ENCODE peak calls at places on chromosomes 13 and 19, in four cellular contexts. A, D, W and F are unnamed samples. For H3K4me1, the result is how much of the 10 kb centered on the place peaks cover.

GRCh38 chr13:99407906-99408702 is 93.2 kb upstream of the TM9SF2 start:
- DNase-seq in A (no peak), D (no peak), W (no peak), F (no peak)

GRCh38 chr13:113814435-113814821 is 49.4 kb downstream of the GAS6 start:
- DNase-seq in A (no peak), D (no peak), W (no peak), F (no peak)

GRCh38 chr13:40993119-40993518 is 26.0 kb downstream of the ELF1 start:
- DNase-seq in A (no peak), D (no peak), W (no peak), F (no peak)

GRCh38 chr13:80342541-80343371 is 1.8 kb upstream of the SPRY2 start:
- DNase-seq in A (no peak), D (peak), W (peak), F (no peak)

GRCh38 chr13:36369268-36370107 is 23.3 kb upstream of the SPART start:
- DNase-seq in A (no peak), D (no peak), W (peak), F (no peak)

GRCh38 chr13:42615691-42616090 is 41.7 kb downstream of the TNFSF11 start:
- DNase-seq in A (no peak), D (peak), W (peak), F (no peak)

GRCh38 chr13:76972430-76972829 is 19.5 kb upstream of the CLN5 start:
- DNase-seq in A (no peak), D (no peak), W (no peak), F (no peak)

GRCh38 chr19:49916839-49917733 is 11.9 kb upstream of the ATF5 start:
- DNase-seq in A (no peak), D (no peak), W (no peak), F (no peak)

GRCh38 chr13:86591862-86592261 is 792.6 kb upstream of the SLITRK6 start:
- DNase-seq in A (no peak), D (no peak), W (peak), F (no peak)

GRCh38 chr13:42110410-42111155 is 62.1 kb downstream of the DGKH start:
- DNase-seq in A (no peak), D (peak), W (peak), F (peak)

GRCh38 chr19:41218615-41219507 is at the start of gene AXL:
- DNase-seq in A (peak), D (peak), W (peak), F (peak)

GRCh38 chr19:45323671-45324081 is 1.0 kb upstream of the CKM start:
- DNase-seq in A (no peak), D (no peak), W (no peak), F (no peak)

GRCh38 chr19:29936409-29936808 is 5.6 kb upstream of the URI1 start:
- DNase-seq in A (no peak), D (no peak), W (no peak), F (no peak)

GRCh38 chr13:113836917-113837553 is 26.8 kb downstream of the GAS6 start:
- DNase-seq in A (no peak), D (peak), W (peak), F (peak)

GRCh38 chr19:13036366-13036976 is 41.2 kb downstream of the NFIX start:
- DNase-seq in A (no peak), D (peak), W (no peak), F (peak)

GRCh38 chr13:22848539-22849052 is 332.2 kb upstream of the SGCG start:
- DNase-seq in A (peak), D (no peak), W (no peak), F (no peak)

GRCh38 chr19:4337906-4338440 is 654 bp downstream of the STAP2 start:
- DNase-seq in A (no peak), D (no peak), W (no peak), F (no peak)

GRCh38 chr13:100306042-100306441 is 217.1 kb downstream of the PCCA start:
- DNase-seq in A (no peak), D (no peak), W (no peak), F (no peak)

GRCh38 chr13:64909184-64909583 is 2321.0 kb downstream of the PCDH9 start:
- DNase-seq in A (no peak), D (no peak), W (no peak), F (no peak)

GRCh38 chr13:113951246-113951999 is 22.5 kb downstream of the C13orf46 start:
- DNase-seq in A (peak), D (peak), W (peak), F (no peak)

GRCh38 chr19:45468803-45469131 is 971 bp downstream of the FOSB start:
- DNase-seq in A (no peak), D (peak), W (no peak), F (no peak)

GRCh38 chr13:102839462-102839861 is 6.4 kb upstream of the ERCC5 start:
- DNase-seq in A (no peak), D (no peak), W (no peak), F (no peak)

GRCh38 chr19:49820125-49820524 is 2.0 kb downstream of the MED25 start:
- DNase-seq in A (no peak), D (no peak), W (no peak), F (no peak)

GRCh38 chr19:43560687-43561086 is 14.6 kb downstream of the XRCC1 start:
- DNase-seq in A (no peak), D (peak), W (no peak), F (no peak)

GRCh38 chr19:39558623-39559117 is 18.7 kb upstream of the EID2 start:
- DNase-seq in A (no peak), D (no peak), W (no peak), F (no peak)

GRCh38 chr19:50266896-50267295 is 62.3 kb downstream of the KCNC3 start:
- DNase-seq in A (peak), D (no peak), W (no peak), F (no peak)

GRCh38 chr19:13366529-13367143 is 139.6 kb downstream of the CACNA1A start:
- DNase-seq in A (peak), D (peak), W (peak), F (no peak)

GRCh38 chr13:71871844-71872243 is 4.8 kb upstream of the DACH1 start:
- DNase-seq in A (no peak), D (no peak), W (no peak), F (no peak)

GRCh38 chr13:71873418-71874276 is 6.6 kb upstream of the DACH1 start:
- DNase-seq in A (no peak), D (no peak), W (no peak), F (no peak)

GRCh38 chr13:71870036-71870435 is 3.0 kb upstream of the DACH1 start:
- DNase-seq in A (no peak), D (no peak), W (no peak), F (no peak)

GRCh38 chr13:71869274-71869673 is 2.3 kb upstream of the DACH1 start:
- DNase-seq in A (no peak), D (no peak), W (no peak), F (no peak)

GRCh38 chr13:71871180-71871754 is 4.3 kb upstream of the DACH1 start:
- DNase-seq in A (no peak), D (no peak), W (no peak), F (no peak)
- H3K4me1 ChIP-seq in A (under half), D (under half), W (under half), F (under half)

DNA sequence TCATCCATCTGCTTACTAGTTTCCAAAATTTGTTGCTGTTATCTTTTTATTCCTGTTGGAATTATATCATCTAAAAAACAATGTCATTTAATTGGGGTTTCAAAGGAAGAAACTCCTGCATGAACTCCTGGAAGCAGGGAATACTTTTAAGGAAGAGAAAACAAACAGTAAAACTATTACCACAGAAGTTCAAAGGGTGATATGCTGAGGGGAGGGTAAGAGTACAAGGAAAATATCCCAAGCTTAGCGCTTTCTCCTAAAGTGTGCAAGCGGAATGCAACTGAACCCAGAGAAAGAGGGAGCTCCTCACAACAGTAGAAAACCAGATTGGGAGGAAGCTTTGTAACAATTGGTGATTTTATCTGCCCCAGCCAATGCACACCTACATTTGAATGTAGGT is 175.1 kb downstream of the NUFIP1 start:
- DNase-seq in A (no peak), D (no peak), W (no peak), F (no peak)
- H3K4me2 ChIP-seq in A (no peak), D (no peak), W (no peak), F (no peak)

DNA sequence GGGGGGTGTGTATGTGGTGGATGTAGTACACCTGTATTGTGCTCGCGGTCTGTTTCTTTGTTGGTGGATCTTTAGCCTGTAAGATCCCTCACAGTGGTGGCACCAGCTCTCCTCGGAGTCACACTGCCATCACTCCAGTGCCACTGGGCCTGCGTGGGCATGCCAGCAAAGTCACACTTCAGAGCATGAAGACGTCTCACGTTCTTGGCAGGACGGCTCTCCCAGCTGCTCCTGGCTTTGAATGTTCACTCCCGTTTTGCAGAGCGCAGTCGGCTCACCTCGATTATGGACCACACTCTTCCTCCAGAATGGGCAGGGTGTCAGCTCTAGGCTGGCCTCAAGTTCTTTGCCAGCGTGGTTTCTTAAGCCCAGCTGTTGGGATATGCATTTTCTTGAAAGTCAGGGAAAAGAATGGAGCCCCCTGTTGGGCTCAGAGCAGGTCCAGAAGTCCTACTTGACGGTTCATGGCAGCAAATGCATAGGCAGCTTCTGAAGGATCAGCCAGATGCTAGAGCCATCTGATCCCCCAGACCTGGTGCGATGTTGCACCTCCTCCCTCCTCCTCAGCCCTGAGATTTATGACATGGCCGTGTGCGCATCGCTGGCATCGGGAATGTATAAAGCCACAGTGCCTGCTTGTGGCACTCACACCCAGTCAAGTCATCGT is 40.4 kb upstream of the NPAS1 start:
- DNase-seq in A (no peak), D (no peak), W (no peak), F (no peak)
- H3K4me1 ChIP-seq in A (under half), D (half or more), W (under half), F (under half)

DNA sequence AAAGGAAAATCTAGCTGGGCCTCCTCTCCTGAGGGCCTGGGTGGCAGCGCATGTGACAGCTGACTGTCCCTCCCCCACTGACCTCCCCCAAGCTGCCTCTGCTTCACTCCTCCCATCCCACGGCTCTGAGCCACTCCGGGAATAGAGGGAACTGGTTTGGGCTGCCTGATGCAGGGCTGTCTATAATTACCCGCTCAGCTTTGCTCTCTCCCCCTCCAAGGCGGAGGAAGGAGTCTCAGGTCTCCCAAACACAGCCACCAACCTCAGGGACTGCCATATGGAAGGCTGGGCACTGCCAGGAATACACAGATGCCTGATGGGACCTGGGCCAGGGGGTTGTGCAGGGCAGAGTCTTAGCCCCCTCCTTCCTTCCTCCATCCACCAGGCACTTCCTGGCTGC is 7.8 kb downstream of the NAPA start:
- DNase-seq in A (no peak), D (no peak), W (no peak), F (no peak)
- H3K4me2 ChIP-seq in A (no peak), D (no peak), W (no peak), F (no peak)

GRCh38 chr19:55658846-55659459 is 4.1 kb downstream of the U2AF2 start:
- DNase-seq in A (no peak), D (no peak), W (no peak), F (no peak)

GRCh38 chr19:55655648-55656040 is 809 bp downstream of the U2AF2 start:
- DNase-seq in A (no peak), D (no peak), W (no peak), F (no peak)

GRCh38 chr19:55654833-55655647 is at the start of gene U2AF2:
- DNase-seq in A (no peak), D (peak), W (peak), F (peak)

GRCh38 chr19:55656552-55656951 is 1.7 kb downstream of the U2AF2 start:
- DNase-seq in A (no peak), D (no peak), W (no peak), F (no peak)

GRCh38 chr19:55657004-55657747 is 2.3 kb downstream of the U2AF2 start:
- DNase-seq in A (no peak), D (no peak), W (no peak), F (no peak)
- H3K4me1 ChIP-seq in A (under half), D (under half), W (under half), F (under half)

GRCh38 chr13:30154931-30155330 is 152.4 kb downstream of the KATNAL1 start:
- DNase-seq in A (no peak), D (no peak), W (no peak), F (no peak)
- H3K4me2 ChIP-seq in A (no peak), D (no peak), W (no peak), F (no peak)

GRCh38 chr19:10979950-10980349 is 19.1 kb downstream of the SMARCA4 start:
- DNase-seq in A (no peak), D (no peak), W (peak), F (no peak)
- H3K4me1 ChIP-seq in A (under half), D (under half), W (under half), F (under half)

GRCh38 chr19:19486343-19487076 is 28.8 kb downstream of the TSSK6 start:
- DNase-seq in A (no peak), D (no peak), W (no peak), F (no peak)
- H3K4me2 ChIP-seq in A (no peak), D (no peak), W (no peak), F (no peak)

DNA sequence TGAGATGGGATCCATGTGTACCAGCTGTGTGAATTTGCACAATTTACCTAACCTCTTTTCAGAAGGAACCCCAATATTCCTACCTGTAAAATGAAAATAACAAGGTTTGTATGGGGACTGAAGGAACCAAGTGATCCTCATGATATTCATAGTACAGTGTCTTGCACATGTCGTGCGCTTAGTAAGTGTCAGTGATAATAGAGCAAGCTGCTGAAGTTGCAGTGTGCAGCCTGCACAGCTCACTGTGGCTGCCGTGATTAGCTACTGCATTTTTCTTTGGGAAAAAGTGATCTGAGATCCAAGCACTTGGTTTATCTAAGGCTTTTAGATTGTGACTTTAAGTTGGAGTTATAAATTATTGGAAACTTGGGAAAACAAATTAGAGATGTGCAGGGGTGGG is 135.9 kb upstream of the FRY start:
- DNase-seq in A (no peak), D (no peak), W (no peak), F (no peak)
- H3K4me1 ChIP-seq in A (under half), D (under half), W (under half), F (under half)